ENCODE peak calls at places on chromosomes 3 and 15, in ten cellular contexts. Q, O, A, J, P, Z, C, F, Y and I are unnamed samples.

GRCh38 chr15:81235781-81236507 is 39.3 kb downstream of the IL16 start:
- DNase-seq in Q (no peak), O (no peak), A (no peak), J (no peak), P (no peak), Z (no peak), C (no peak), F (peak), Y (peak), I (no peak)

GRCh38 chr3:194486540-194487288 is at the start of gene ATP13A3:
- DNase-seq in Q (peak), O (no peak), A (peak), J (peak), P (peak), Z (peak), C (peak), F (peak), Y (peak), I (peak)

GRCh38 chr3:72997421-72997961 is 880 bp downstream of the PPP4R2 start:
- DNase-seq in Q (no peak), O (no peak), A (no peak), J (peak), P (no peak), Z (no peak), C (peak), F (peak), Y (no peak), I (no peak)

GRCh38 chr15:43168192-43169107 is 16.8 kb upstream of the CCNDBP1 start:
- DNase-seq in Q (no peak), O (no peak), A (no peak), J (no peak), P (no peak), Z (peak), C (no peak), F (peak), Y (no peak), I (no peak)

GRCh38 chr3:62622553-62623174 is 249.3 kb upstream of the FEZF2 start:
- DNase-seq in Q (no peak), O (peak), A (no peak), J (no peak), P (peak), Z (no peak), C (peak), F (peak), Y (no peak), I (peak)

GRCh38 chr3:74139648-74140047 is 474.8 kb downstream of the CNTN3 start:
- DNase-seq in Q (no peak), O (no peak), A (no peak), J (no peak), P (no peak), Z (no peak), C (no peak), F (no peak), Y (no peak), I (no peak)

GRCh38 chr15:73564255-73564654 is 68.9 kb downstream of the NPTN start:
- DNase-seq in Q (no peak), O (no peak), A (peak), J (no peak), P (no peak), Z (no peak), C (no peak), F (peak), Y (no peak), I (peak)

GRCh38 chr3:132064114-132064513 is 29.3 kb upstream of the CPNE4 start:
- DNase-seq in Q (no peak), O (no peak), A (no peak), J (no peak), P (no peak), Z (no peak), C (no peak), F (no peak), Y (no peak), I (no peak)

GRCh38 chr3:13707456-13707855 is 158.5 kb downstream of the FBLN2 start:
- DNase-seq in Q (no peak), O (no peak), A (no peak), J (no peak), P (no peak), Z (no peak), C (no peak), F (no peak), Y (no peak), I (no peak)

GRCh38 chr15:90412356-90413194 is 24.5 kb downstream of the IQGAP1 start:
- DNase-seq in Q (no peak), O (no peak), A (peak), J (no peak), P (no peak), Z (peak), C (peak), F (peak), Y (no peak), I (peak)

GRCh38 chr15:73865379-73865778 is 8.0 kb upstream of the TBC1D21 start:
- DNase-seq in Q (no peak), O (no peak), A (no peak), J (no peak), P (no peak), Z (no peak), C (no peak), F (no peak), Y (no peak), I (no peak)

GRCh38 chr3:118641608-118642007 is 393.0 kb downstream of the IGSF11 start:
- DNase-seq in Q (no peak), O (no peak), A (no peak), J (no peak), P (no peak), Z (no peak), C (peak), F (no peak), Y (no peak), I (no peak)

GRCh38 chr15:76844096-76844495 is 61.0 kb downstream of the SCAPER start:
- DNase-seq in Q (no peak), O (no peak), A (no peak), J (no peak), P (no peak), Z (no peak), C (no peak), F (no peak), Y (no peak), I (no peak)

GRCh38 chr15:100766225-100767001 is 113.2 kb upstream of the ALDH1A3 start:
- DNase-seq in Q (no peak), O (no peak), A (no peak), J (no peak), P (no peak), Z (no peak), C (no peak), F (no peak), Y (no peak), I (no peak)

GRCh38 chr15:49827311-49827710 is 206.5 kb downstream of the DTWD1 start:
- DNase-seq in Q (no peak), O (no peak), A (no peak), J (no peak), P (no peak), Z (no peak), C (no peak), F (no peak), Y (no peak), I (no peak)

GRCh38 chr3:18216996-18217395 is 208.1 kb downstream of the SATB1 start:
- DNase-seq in Q (no peak), O (no peak), A (no peak), J (no peak), P (no peak), Z (no peak), C (no peak), F (peak), Y (no peak), I (no peak)

GRCh38 chr15:94383706-94384105 is 152.3 kb downstream of the MCTP2 start:
- DNase-seq in Q (no peak), O (no peak), A (no peak), J (no peak), P (no peak), Z (no peak), C (no peak), F (peak), Y (no peak), I (no peak)

GRCh38 chr3:32969656-32970055 is 18.2 kb downstream of the CCR4 start:
- DNase-seq in Q (no peak), O (no peak), A (no peak), J (no peak), P (peak), Z (no peak), C (no peak), F (peak), Y (no peak), I (no peak)

GRCh38 chr3:123469323-123469995 is 20.6 kb upstream of the ADCY5 start:
- DNase-seq in Q (no peak), O (no peak), A (no peak), J (no peak), P (no peak), Z (no peak), C (no peak), F (no peak), Y (no peak), I (no peak)

GRCh38 chr15:72358532-72359180 is 17.2 kb downstream of the HEXA start:
- DNase-seq in Q (no peak), O (no peak), A (peak), J (no peak), P (no peak), Z (peak), C (peak), F (peak), Y (no peak), I (peak)

GRCh38 chr3:158458464-158458863 is 112.5 kb upstream of the MLF1 start:
- DNase-seq in Q (no peak), O (no peak), A (no peak), J (no peak), P (no peak), Z (no peak), C (no peak), F (peak), Y (no peak), I (no peak)